ENCODE peak calls at places on chromosomes 16 and 17, in seven cellular contexts. Z, G, K, T, U, V and Q are unnamed samples.

GRCh38 chr16:64459402-64459801 is 662.5 kb downstream of the CDH11 start:
- DNase-seq in Z (no peak), G (no peak), K (no peak), T (no peak), U (no peak), V (no peak), Q (no peak)

GRCh38 chr16:54928421-54929089 is 2.1 kb upstream of the IRX5 start:
- DNase-seq in Z (peak; percentile 81), G (peak; percentile 48), K (no peak), T (peak; percentile 37), U (peak; percentile 86), V (peak; percentile 23), Q (peak; percentile 30)

GRCh38 chr17:39679521-39680192 is 8.2 kb downstream of the PGAP3 start:
- DNase-seq in Z (peak; percentile 38), G (no peak), K (no peak), T (no peak), U (no peak), V (no peak), Q (no peak)

GRCh38 chr17:80760501-80760900 is 215.9 kb downstream of the RPTOR start:
- DNase-seq in Z (no peak), G (peak; percentile 99), K (peak; percentile 73), T (no peak), U (no peak), V (no peak), Q (no peak)

GRCh38 chr17:17071531-17072360 is 29.5 kb downstream of the MPRIP start:
- DNase-seq in Z (no peak), G (no peak), K (no peak), T (no peak), U (peak; percentile 8), V (no peak), Q (no peak)

GRCh38 chr16:9081843-9082242 is 9.6 kb upstream of the HAPSTR1 start:
- DNase-seq in Z (no peak), G (no peak), K (no peak), T (no peak), U (no peak), V (no peak), Q (no peak)

GRCh38 chr17:80872011-80872929 is 119.4 kb upstream of the CHMP6 start:
- DNase-seq in Z (peak; percentile 61), G (no peak), K (no peak), T (no peak), U (peak; percentile 48), V (no peak), Q (no peak)

GRCh38 chr16:27232061-27232841 is 28.9 kb downstream of the KDM8 start:
- DNase-seq in Z (peak; percentile 58), G (no peak), K (no peak), T (no peak), U (no peak), V (no peak), Q (no peak)

GRCh38 chr17:14921936-14922335 is 343.2 kb downstream of the PMP22 start:
- DNase-seq in Z (no peak), G (no peak), K (no peak), T (no peak), U (no peak), V (no peak), Q (no peak)

GRCh38 chr17:42120161-42121065 is 754 bp downstream of the KAT2A start:
- DNase-seq in Z (no peak), G (no peak), K (no peak), T (peak; percentile 85), U (no peak), V (peak; percentile 82), Q (no peak)

GRCh38 chr16:54027126-54027922 is 259.3 kb downstream of the IRX3 start:
- DNase-seq in Z (no peak), G (no peak), K (no peak), T (no peak), U (no peak), V (no peak), Q (no peak)

GRCh38 chr17:55742272-55743102 is 8.4 kb upstream of the PCTP start:
- DNase-seq in Z (no peak), G (no peak), K (no peak), T (no peak), U (no peak), V (no peak), Q (no peak)

GRCh38 chr17:5823219-5823618 is 238.9 kb upstream of the NLRP1 start:
- DNase-seq in Z (no peak), G (no peak), K (no peak), T (peak; percentile 36), U (no peak), V (no peak), Q (no peak)

GRCh38 chr16:17275076-17275732 is 195.6 kb downstream of the XYLT1 start:
- DNase-seq in Z (no peak), G (no peak), K (no peak), T (no peak), U (no peak), V (peak; percentile 9), Q (no peak)

GRCh38 chr16:24652209-24652712 is 77.2 kb upstream of the TNRC6A start:
- DNase-seq in Z (no peak), G (no peak), K (no peak), T (no peak), U (no peak), V (no peak), Q (no peak)

GRCh38 chr17:50345443-50346312 is at the start of gene XYLT2:
- DNase-seq in Z (peak; percentile 88), G (peak; percentile 95), K (peak; percentile 37), T (peak; percentile 89), U (peak; percentile 89), V (peak; percentile 93), Q (peak; percentile 89)

GRCh38 chr16:49750341-49751011 is 105.4 kb downstream of the ZNF423 start:
- DNase-seq in Z (no peak), G (no peak), K (no peak), T (no peak), U (no peak), V (no peak), Q (no peak)

GRCh38 chr17:72498671-72499210 is 377.9 kb downstream of the SOX9 start:
- DNase-seq in Z (no peak), G (no peak), K (no peak), T (no peak), U (no peak), V (no peak), Q (no peak)